ENCODE peak calls at places on chromosomes 4 and X, in five cellular contexts. O, K, Q, W and G are unnamed samples.

GRCh38 chr4:177740563-177740962 is 298.3 kb upstream of the AGA start:
- DNase-seq in O (no peak), K (no peak), Q (peak), W (no peak), G (no peak)

GRCh38 chr4:38114435-38114834 is 154.2 kb downstream of the PTTG2 start:
- DNase-seq in O (no peak), K (no peak), Q (no peak), W (no peak), G (peak)

GRCh38 chr4:151173751-151174325 is 74.4 kb downstream of the RPS3A start:
- DNase-seq in O (no peak), K (no peak), Q (no peak), W (no peak), G (no peak)

GRCh38 chr4:183960021-183960420 is 54.9 kb downstream of the STOX2 start:
- DNase-seq in O (peak), K (peak), Q (peak), W (peak), G (peak)

GRCh38 chr4:10403633-10404445 is 53.4 kb downstream of the ZNF518B start:
- DNase-seq in O (peak), K (peak), Q (peak), W (no peak), G (peak)

GRCh38 chrX:9765072-9765736 is 443 bp downstream of the GPR143 start:
- DNase-seq in O (no peak), K (no peak), Q (no peak), W (no peak), G (no peak)

GRCh38 chrX:69066966-69067525 is 98.2 kb downstream of the PJA1 start:
- DNase-seq in O (no peak), K (no peak), Q (no peak), W (no peak), G (no peak)

GRCh38 chr4:107519057-107519456 is 201.0 kb downstream of the PAPSS1 start:
- DNase-seq in O (peak), K (no peak), Q (peak), W (no peak), G (no peak)

GRCh38 chr4:105058177-105058812 is 88.4 kb upstream of the TET2 start:
- DNase-seq in O (no peak), K (no peak), Q (peak), W (no peak), G (no peak)

GRCh38 chrX:129996120-129996519 is 13.7 kb downstream of the BCORL1 start:
- DNase-seq in O (no peak), K (no peak), Q (peak), W (no peak), G (no peak)

GRCh38 chr4:73012673-73013072 is 56.8 kb downstream of the COX18 start:
- DNase-seq in O (no peak), K (no peak), Q (no peak), W (no peak), G (no peak)

GRCh38 chr4:155974476-155974749 is 20.7 kb upstream of the CTSO start:
- DNase-seq in O (no peak), K (no peak), Q (no peak), W (no peak), G (no peak)

GRCh38 chr4:70544279-70544870 is 26.0 kb downstream of the AMTN start:
- DNase-seq in O (no peak), K (peak), Q (peak), W (no peak), G (peak)

GRCh38 chrX:29687687-29688086 is 527.7 kb upstream of the MAGEB2 start:
- DNase-seq in O (no peak), K (no peak), Q (peak), W (no peak), G (no peak)

GRCh38 chr4:125838924-125839323 is 524.2 kb downstream of the FAT4 start:
- DNase-seq in O (no peak), K (no peak), Q (no peak), W (no peak), G (no peak)

GRCh38 chrX:107507093-107507743 is 57.8 kb downstream of the FRMPD3 start:
- DNase-seq in O (no peak), K (no peak), Q (no peak), W (no peak), G (no peak)

GRCh38 chrX:68647156-68647957 is at the start of gene STARD8:
- DNase-seq in O (no peak), K (peak), Q (peak), W (no peak), G (no peak)

GRCh38 chr4:56611501-56611900 is 69.6 kb downstream of the HOPX start:
- DNase-seq in O (no peak), K (no peak), Q (no peak), W (no peak), G (no peak)

GRCh38 chrX:130173190-130173895 is 1.6 kb downstream of the RAB33A start:
- DNase-seq in O (peak), K (peak), Q (peak), W (no peak), G (no peak)

GRCh38 chr4:96189761-96190160 is 349.9 kb downstream of the PDHA2 start:
- DNase-seq in O (no peak), K (no peak), Q (no peak), W (no peak), G (no peak)

GRCh38 chr4:3307891-3308575 is 15.2 kb downstream of the RGS12 start:
- DNase-seq in O (no peak), K (no peak), Q (no peak), W (no peak), G (no peak)

GRCh38 chr4:140952709-140953108 is 180.6 kb downstream of the RNF150 start:
- DNase-seq in O (no peak), K (no peak), Q (peak), W (no peak), G (no peak)

GRCh38 chrX:5726246-5726645 is 502.4 kb downstream of the NLGN4X start:
- DNase-seq in O (peak), K (no peak), Q (peak), W (no peak), G (no peak)

GRCh38 chr4:105637409-105638258 is 70.9 kb downstream of the INTS12 start:
- DNase-seq in O (peak), K (no peak), Q (no peak), W (no peak), G (peak)

GRCh38 chrX:71616672-71617529 is 1.4 kb downstream of the CXCR3 start:
- DNase-seq in O (peak), K (no peak), Q (no peak), W (no peak), G (peak)

GRCh38 chrX:131588995-131589394 is 45.1 kb downstream of the OR13H1 start:
- DNase-seq in O (no peak), K (no peak), Q (peak), W (no peak), G (no peak)

GRCh38 chrX:119398974-119399771 is at the start of gene SLC25A43:
- DNase-seq in O (peak), K (peak), Q (peak), W (no peak), G (peak)

GRCh38 chr4:184668511-184669114 is 19.1 kb downstream of the PRIMPOL start:
- DNase-seq in O (no peak), K (no peak), Q (peak), W (no peak), G (peak)

GRCh38 chrX:71870337-71871098 is 40.1 kb upstream of the NHSL2 start:
- DNase-seq in O (no peak), K (no peak), Q (peak), W (no peak), G (no peak)

GRCh38 chr4:123877561-123877960 is 481.0 kb downstream of the SPRY1 start:
- DNase-seq in O (no peak), K (no peak), Q (no peak), W (no peak), G (no peak)

GRCh38 chr4:48369248-48369647 is 27.9 kb downstream of the SLAIN2 start:
- DNase-seq in O (no peak), K (no peak), Q (peak), W (no peak), G (no peak)

GRCh38 chrX:114924846-114925245 is 92.6 kb downstream of the IL13RA2 start:
- DNase-seq in O (no peak), K (no peak), Q (peak), W (no peak), G (no peak)

GRCh38 chr4:76155979-76156378 is 7.8 kb upstream of the NUP54 start:
- DNase-seq in O (no peak), K (no peak), Q (no peak), W (no peak), G (no peak)

GRCh38 chr4:168723020-168723419 is 226.2 kb downstream of the PALLD start:
- DNase-seq in O (peak), K (no peak), Q (peak), W (no peak), G (no peak)

GRCh38 chr4:589219-589963 is 13.3 kb upstream of the TMEM271 start:
- DNase-seq in O (no peak), K (no peak), Q (no peak), W (no peak), G (no peak)

GRCh38 chrX:30513284-30513683 is 64.3 kb downstream of the TASL start:
- DNase-seq in O (peak), K (peak), Q (no peak), W (no peak), G (peak)